ENCODE peak calls at places on chromosomes 3 and 15, in eight cellular contexts. T, Z, S, L, G, N, X and D are unnamed samples.

GRCh38 chr3:196688349-196688748 is 23.7 kb downstream of the CEP19 start:
- DNase-seq in T (no peak), Z (peak), S (no peak), L (no peak), G (no peak), N (peak), X (peak), D (peak)

GRCh38 chr3:130739848-130740247 is 6.8 kb downstream of the PIK3R4 start:
- DNase-seq in T (no peak), Z (no peak), S (no peak), L (no peak), G (no peak), N (no peak), X (no peak), D (no peak)

GRCh38 chr3:19931767-19932188 is 2.2 kb downstream of the EFHB start:
- DNase-seq in T (no peak), Z (peak), S (no peak), L (no peak), G (peak), N (peak), X (no peak), D (no peak)

GRCh38 chr3:27387625-27388024 is 18.4 kb upstream of the NEK10 start:
- DNase-seq in T (no peak), Z (no peak), S (no peak), L (no peak), G (no peak), N (no peak), X (no peak), D (no peak)

GRCh38 chr15:39269352-39269751 is 311.5 kb upstream of the THBS1 start:
- DNase-seq in T (no peak), Z (no peak), S (no peak), L (no peak), G (no peak), N (peak), X (peak), D (peak)

GRCh38 chr3:139975592-139976360 is 40.8 kb downstream of the CLSTN2 start:
- DNase-seq in T (no peak), Z (no peak), S (peak), L (no peak), G (no peak), N (no peak), X (peak), D (no peak)

GRCh38 chr3:194282436-194283122 is 68.5 kb downstream of the CPN2 start:
- DNase-seq in T (no peak), Z (no peak), S (no peak), L (no peak), G (no peak), N (no peak), X (peak), D (no peak)

GRCh38 chr3:2154596-2154995 is 55.9 kb downstream of the CNTN4 start:
- DNase-seq in T (no peak), Z (peak), S (no peak), L (no peak), G (no peak), N (no peak), X (no peak), D (no peak)

GRCh38 chr15:78204351-78205309 is 29.7 kb downstream of the ACSBG1 start:
- DNase-seq in T (no peak), Z (no peak), S (no peak), L (peak), G (no peak), N (no peak), X (no peak), D (peak)

GRCh38 chr3:66816110-66816761 is 181.9 kb upstream of the KBTBD8 start:
- DNase-seq in T (no peak), Z (peak), S (peak), L (no peak), G (peak), N (peak), X (peak), D (no peak)

GRCh38 chr3:97910931-97911351 is 61.3 kb downstream of the RIOX2 start:
- DNase-seq in T (no peak), Z (no peak), S (no peak), L (no peak), G (no peak), N (no peak), X (no peak), D (no peak)